ENCODE peak calls at places on chromosomes 6 and 20, in ten cellular contexts. One of them, this sample, is unnamed.

GRCh38 chr6:169839493-169839892 is 88.1 kb downstream of the ERMARD start:
- DNase-seq in lower lobe of right lung: no peak
- DNase-seq in ACHN: no peak
- DNase-seq in endothelial cell: peak
- DNase-seq in HepG2: no peak
- DNase-seq in NCI-H345: no peak
- DNase-seq in iPS-NIHi11: no peak
- DNase-seq in RWPE1: no peak
- DNase-seq in ovary: no peak
- DNase-seq in NCI-H1105 treated with DMSO at 0.1 percent for 48 hours: no peak
- DNase-seq in this sample: no peak

GRCh38 chr20:61372151-61373054 is 120.3 kb downstream of the CDH4 start:
- DNase-seq in ACHN: no peak
- DNase-seq in lower lobe of right lung: no peak
- DNase-seq in iPS-NIHi11: no peak
- DNase-seq in ovary: no peak
- DNase-seq in endothelial cell: no peak
- DNase-seq in NCI-H345: no peak
- DNase-seq in RWPE1: no peak
- DNase-seq in HepG2: no peak
- DNase-seq in NCI-H1105 treated with DMSO at 0.1 percent for 48 hours: no peak
- DNase-seq in this sample: no peak

GRCh38 chr6:157220485-157220884 is 102.8 kb downstream of the TMEM242 start:
- DNase-seq in HepG2: no peak
- DNase-seq in RWPE1: no peak
- DNase-seq in NCI-H1105 treated with DMSO at 0.1 percent for 48 hours: no peak
- DNase-seq in NCI-H345: no peak
- DNase-seq in ACHN: no peak
- DNase-seq in iPS-NIHi11: no peak
- DNase-seq in ovary: no peak
- DNase-seq in lower lobe of right lung: no peak
- DNase-seq in endothelial cell: no peak
- DNase-seq in this sample: no peak

GRCh38 chr6:149319413-149319812 is 1.9 kb downstream of the TAB2 start:
- DNase-seq in NCI-H1105 treated with DMSO at 0.1 percent for 48 hours: no peak
- DNase-seq in RWPE1: no peak
- DNase-seq in iPS-NIHi11: no peak
- DNase-seq in endothelial cell: no peak
- DNase-seq in ovary: no peak
- DNase-seq in HepG2: no peak
- DNase-seq in lower lobe of right lung: no peak
- DNase-seq in NCI-H345: no peak
- DNase-seq in ACHN: peak
- DNase-seq in this sample: no peak

GRCh38 chr6:122495612-122496011 is 24.0 kb upstream of the SERINC1 start:
- DNase-seq in ovary: no peak
- DNase-seq in endothelial cell: no peak
- DNase-seq in RWPE1: no peak
- DNase-seq in lower lobe of right lung: no peak
- DNase-seq in NCI-H1105 treated with DMSO at 0.1 percent for 48 hours: no peak
- DNase-seq in ACHN: no peak
- DNase-seq in HepG2: no peak
- DNase-seq in NCI-H345: no peak
- DNase-seq in iPS-NIHi11: no peak
- DNase-seq in this sample: no peak

GRCh38 chr6:170136541-170137175 is 154.2 kb downstream of the DLL1 start:
- DNase-seq in RWPE1: no peak
- DNase-seq in HepG2: no peak
- DNase-seq in endothelial cell: no peak
- DNase-seq in NCI-H1105 treated with DMSO at 0.1 percent for 48 hours: no peak
- DNase-seq in lower lobe of right lung: peak
- DNase-seq in iPS-NIHi11: no peak
- DNase-seq in ACHN: no peak
- DNase-seq in ovary: peak
- DNase-seq in NCI-H345: no peak
- DNase-seq in this sample: peak

GRCh38 chr20:64121586-64121985 is 14.2 kb upstream of the NPBWR2 start:
- DNase-seq in HepG2: no peak
- DNase-seq in NCI-H1105 treated with DMSO at 0.1 percent for 48 hours: no peak
- DNase-seq in iPS-NIHi11: no peak
- DNase-seq in endothelial cell: no peak
- DNase-seq in lower lobe of right lung: no peak
- DNase-seq in ovary: no peak
- DNase-seq in NCI-H345: no peak
- DNase-seq in RWPE1: no peak
- DNase-seq in ACHN: no peak
- DNase-seq in this sample: peak

GRCh38 chr20:46558511-46558959 is 8.1 kb upstream of the OCSTAMP start:
- DNase-seq in NCI-H345: peak
- DNase-seq in lower lobe of right lung: no peak
- DNase-seq in ovary: no peak
- DNase-seq in RWPE1: peak
- DNase-seq in endothelial cell: no peak
- DNase-seq in ACHN: peak
- DNase-seq in HepG2: peak
- DNase-seq in iPS-NIHi11: no peak
- DNase-seq in NCI-H1105 treated with DMSO at 0.1 percent for 48 hours: no peak
- DNase-seq in this sample: no peak

GRCh38 chr6:96394727-96395126 is 126.9 kb upstream of the UFL1 start:
- DNase-seq in NCI-H1105 treated with DMSO at 0.1 percent for 48 hours: no peak
- DNase-seq in HepG2: peak
- DNase-seq in lower lobe of right lung: no peak
- DNase-seq in endothelial cell: peak
- DNase-seq in iPS-NIHi11: peak
- DNase-seq in ovary: no peak
- DNase-seq in RWPE1: no peak
- DNase-seq in NCI-H345: peak
- DNase-seq in ACHN: peak
- DNase-seq in this sample: no peak

GRCh38 chr6:10676403-10676802 is 18.0 kb downstream of the C6orf52 start:
- DNase-seq in NCI-H1105 treated with DMSO at 0.1 percent for 48 hours: no peak
- DNase-seq in ovary: no peak
- DNase-seq in ACHN: no peak
- DNase-seq in iPS-NIHi11: no peak
- DNase-seq in lower lobe of right lung: no peak
- DNase-seq in NCI-H345: no peak
- DNase-seq in RWPE1: no peak
- DNase-seq in endothelial cell: no peak
- DNase-seq in HepG2: no peak
- DNase-seq in this sample: no peak

GRCh38 chr20:35093245-35093884 is 758 bp upstream of the TRPC4AP start:
- DNase-seq in iPS-NIHi11: no peak
- DNase-seq in endothelial cell: no peak
- DNase-seq in ACHN: peak
- DNase-seq in RWPE1: peak
- DNase-seq in NCI-H1105 treated with DMSO at 0.1 percent for 48 hours: no peak
- DNase-seq in lower lobe of right lung: no peak
- DNase-seq in NCI-H345: no peak
- DNase-seq in ovary: no peak
- DNase-seq in HepG2: no peak
- DNase-seq in this sample: no peak

GRCh38 chr20:62732356-62732755 is 23.7 kb downstream of the NTSR1 start:
- DNase-seq in NCI-H345: no peak
- DNase-seq in RWPE1: no peak
- DNase-seq in lower lobe of right lung: no peak
- DNase-seq in ACHN: no peak
- DNase-seq in NCI-H1105 treated with DMSO at 0.1 percent for 48 hours: no peak
- DNase-seq in HepG2: no peak
- DNase-seq in endothelial cell: no peak
- DNase-seq in ovary: no peak
- DNase-seq in iPS-NIHi11: no peak
- DNase-seq in this sample: no peak

GRCh38 chr20:10696650-10697049 is 22.9 kb upstream of the JAG1 start:
- DNase-seq in HepG2: peak
- DNase-seq in ovary: no peak
- DNase-seq in endothelial cell: no peak
- DNase-seq in ACHN: peak
- DNase-seq in NCI-H345: no peak
- DNase-seq in iPS-NIHi11: peak
- DNase-seq in NCI-H1105 treated with DMSO at 0.1 percent for 48 hours: no peak
- DNase-seq in lower lobe of right lung: no peak
- DNase-seq in RWPE1: no peak
- DNase-seq in this sample: peak

GRCh38 chr6:42446370-42446769 is 5.4 kb downstream of the TRERF1 start:
- DNase-seq in endothelial cell: no peak
- DNase-seq in HepG2: no peak
- DNase-seq in NCI-H345: no peak
- DNase-seq in RWPE1: no peak
- DNase-seq in ACHN: no peak
- DNase-seq in iPS-NIHi11: no peak
- DNase-seq in ovary: no peak
- DNase-seq in lower lobe of right lung: no peak
- DNase-seq in NCI-H1105 treated with DMSO at 0.1 percent for 48 hours: no peak
- DNase-seq in this sample: no peak

GRCh38 chr20:45538209-45538798 is 978 bp downstream of the WFDC6 start:
- DNase-seq in HepG2: no peak
- DNase-seq in iPS-NIHi11: peak
- DNase-seq in lower lobe of right lung: no peak
- DNase-seq in endothelial cell: no peak
- DNase-seq in RWPE1: peak
- DNase-seq in ovary: no peak
- DNase-seq in ACHN: no peak
- DNase-seq in NCI-H345: no peak
- DNase-seq in NCI-H1105 treated with DMSO at 0.1 percent for 48 hours: no peak
- DNase-seq in this sample: no peak

GRCh38 chr20:21670126-21670525 is 35.3 kb upstream of the PAX1 start:
- DNase-seq in NCI-H345: no peak
- DNase-seq in NCI-H1105 treated with DMSO at 0.1 percent for 48 hours: no peak
- DNase-seq in iPS-NIHi11: no peak
- DNase-seq in ACHN: no peak
- DNase-seq in endothelial cell: no peak
- DNase-seq in ovary: no peak
- DNase-seq in lower lobe of right lung: no peak
- DNase-seq in RWPE1: no peak
- DNase-seq in HepG2: no peak
- DNase-seq in this sample: no peak